ENCODE peak calls at places on chromosome 11, in ten cellular contexts. E is stimulated activated CD8-positive, alpha-beta memory T cell treated with anti-CD3 and anti-CD28 coated beads, Interleukin-15, amount 100 ng/mL, for 4 hours; V is transverse colon; M is cardiac muscle cell; F is T-helper 9 cell; Y is adrenal gland; S is lower leg skin; R is NCI-H510A; C is activated T-cell treated with anti-CD3 and anti-CD28 coated beads, Interleukin-2, amount 50 U/mL, for 1 hour; O is iPS DF 6.9. H is an unnamed sample.
A peak's percentile ranks its signal among the peaks of the same experiment; 100 is the strongest.

GRCh38 chr11:5767056-5767455 is 13.0 kb downstream of the OR52N4 start:
- DNase-seq in E (no peak), V (no peak), M (no peak), F (no peak), Y (no peak), S (no peak), R (no peak), C (no peak), O (no peak), H (no peak)

GRCh38 chr11:16169541-16169940 is 186.8 kb downstream of the SOX6 start:
- DNase-seq in E (no peak), V (no peak), M (no peak), F (no peak), Y (no peak), S (no peak), R (no peak), C (no peak), O (no peak), H (no peak)

GRCh38 chr11:12043959-12044772 is 35.7 kb upstream of the DKK3 start:
- DNase-seq in E (peak; percentile 13), V (peak; percentile 73), M (peak; percentile 84), F (peak; percentile 52), Y (peak; percentile 85), S (peak; percentile 96), R (no peak), C (peak; percentile 59), O (no peak), H (peak; percentile 95)

GRCh38 chr11:119845756-119846155 is 116.8 kb upstream of the NECTIN1 start:
- DNase-seq in E (no peak), V (no peak), M (no peak), F (no peak), Y (no peak), S (no peak), R (no peak), C (no peak), O (no peak), H (no peak)

GRCh38 chr11:110435780-110436717 is 6.3 kb downstream of the FDX1 start:
- DNase-seq in E (no peak), V (no peak), M (no peak), F (no peak), Y (no peak), S (no peak), R (no peak), C (no peak), O (no peak), H (no peak)

GRCh38 chr11:66259976-66260375 is 8.5 kb upstream of the RAB1B start:
- DNase-seq in E (no peak), V (no peak), M (no peak), F (no peak), Y (no peak), S (no peak), R (no peak), C (no peak), O (no peak), H (no peak)

GRCh38 chr11:104572279-104572678 is 326.0 kb downstream of the CASP12 start:
- DNase-seq in E (no peak), V (no peak), M (no peak), F (no peak), Y (no peak), S (no peak), R (no peak), C (no peak), O (no peak), H (peak; percentile 13)

GRCh38 chr11:75717608-75718403 is at the start of gene MOGAT2:
- DNase-seq in E (no peak), V (peak; percentile 84), M (no peak), F (no peak), Y (no peak), S (no peak), R (no peak), C (no peak), O (no peak), H (no peak)

GRCh38 chr11:132334769-132335280 is 964.4 kb downstream of the NTM start:
- DNase-seq in E (no peak), V (no peak), M (no peak), F (no peak), Y (no peak), S (no peak), R (peak; percentile 24), C (no peak), O (no peak), H (no peak)

GRCh38 chr11:130908770-130909625 is 7.3 kb downstream of the SNX19 start:
- DNase-seq in E (no peak), V (no peak), M (no peak), F (no peak), Y (no peak), S (no peak), R (no peak), C (no peak), O (no peak), H (peak; percentile 80)

GRCh38 chr11:124536520-124536919 is 6.9 kb downstream of the OR8B12 start:
- DNase-seq in E (no peak), V (peak; percentile 11), M (peak; percentile 37), F (no peak), Y (peak; percentile 57), S (peak; percentile 49), R (no peak), C (no peak), O (peak; percentile 37), H (no peak)

GRCh38 chr11:43756575-43756974 is 76.0 kb downstream of the HSD17B12 start:
- DNase-seq in E (no peak), V (no peak), M (no peak), F (no peak), Y (no peak), S (no peak), R (no peak), C (no peak), O (no peak), H (no peak)

GRCh38 chr11:118109231-118109630 is 22.5 kb upstream of the SMIM35 start:
- DNase-seq in E (no peak), V (no peak), M (no peak), F (no peak), Y (no peak), S (no peak), R (no peak), C (no peak), O (no peak), H (no peak)

GRCh38 chr11:29306527-29306926 is 710.3 kb downstream of the KCNA4 start:
- DNase-seq in E (no peak), V (no peak), M (no peak), F (no peak), Y (no peak), S (no peak), R (no peak), C (no peak), O (no peak), H (peak; percentile 86)

GRCh38 chr11:11373934-11374333 is 20.9 kb upstream of the CSNK2A3 start:
- DNase-seq in E (no peak), V (no peak), M (no peak), F (no peak), Y (no peak), S (no peak), R (no peak), C (no peak), O (no peak), H (no peak)

H was measured in endothelial cell of umbilical vein.